ENCODE peak calls at places on chromosomes 2 and 18, in eight cellular contexts. H, X, O, J, W, Q, D and G are unnamed samples.

GRCh38 chr2:135756692-135757091 is 15.0 kb downstream of the UBXN4 start:
- DNase-seq in H (no peak), X (no peak), O (no peak), J (no peak), W (no peak), Q (no peak), D (no peak), G (no peak)

GRCh38 chr2:241496904-241497877 is 11.2 kb downstream of the STK25 start:
- DNase-seq in H (no peak), X (no peak), O (no peak), J (no peak), W (no peak), Q (no peak), D (no peak), G (no peak)

GRCh38 chr2:176830362-176830761 is 382.2 kb upstream of the HNRNPA3 start:
- DNase-seq in H (peak), X (no peak), O (no peak), J (no peak), W (no peak), Q (no peak), D (no peak), G (peak)

GRCh38 chr18:60146220-60146960 is 226.2 kb downstream of the MC4R start:
- DNase-seq in H (no peak), X (no peak), O (no peak), J (no peak), W (no peak), Q (no peak), D (no peak), G (no peak)

GRCh38 chr18:79791141-79791972 is 6.4 kb upstream of the KCNG2 start:
- DNase-seq in H (no peak), X (peak), O (peak), J (peak), W (peak), Q (peak), D (no peak), G (no peak)

GRCh38 chr2:238928520-238929241 is 80.8 kb downstream of the TWIST2 start:
- DNase-seq in H (no peak), X (no peak), O (no peak), J (peak), W (no peak), Q (no peak), D (peak), G (no peak)

GRCh38 chr18:7711495-7711894 is 144.4 kb downstream of the PTPRM start:
- DNase-seq in H (no peak), X (no peak), O (no peak), J (no peak), W (no peak), Q (no peak), D (no peak), G (no peak)

GRCh38 chr2:5365871-5366461 is 326.2 kb upstream of the SOX11 start:
- DNase-seq in H (peak), X (peak), O (peak), J (peak), W (peak), Q (no peak), D (no peak), G (peak)

GRCh38 chr2:171923206-171923605 is 945 bp downstream of the HAT1 start:
- DNase-seq in H (no peak), X (peak), O (no peak), J (no peak), W (peak), Q (no peak), D (no peak), G (peak)

GRCh38 chr2:43943809-43944452 is 51.9 kb downstream of the LRPPRC start:
- DNase-seq in H (no peak), X (no peak), O (no peak), J (no peak), W (peak), Q (no peak), D (no peak), G (no peak)

GRCh38 chr2:17296676-17297075 is 221.6 kb downstream of the RAD51AP2 start:
- DNase-seq in H (no peak), X (no peak), O (no peak), J (no peak), W (no peak), Q (no peak), D (no peak), G (no peak)

GRCh38 chr2:69436937-69437750 is at the start of gene NFU1:
- DNase-seq in H (peak), X (peak), O (peak), J (peak), W (peak), Q (peak), D (peak), G (peak)

GRCh38 chr2:63424329-63425078 is 163.8 kb downstream of the WDPCP start:
- DNase-seq in H (peak), X (peak), O (no peak), J (no peak), W (peak), Q (no peak), D (peak), G (no peak)

GRCh38 chr18:35968278-35968880 is 4.1 kb upstream of the RMP24 start:
- DNase-seq in H (no peak), X (no peak), O (no peak), J (no peak), W (no peak), Q (no peak), D (no peak), G (no peak)

GRCh38 chr18:45664824-45665763 is 49.8 kb downstream of the SLC14A2 start:
- DNase-seq in H (peak), X (peak), O (peak), J (peak), W (peak), Q (no peak), D (no peak), G (peak)

GRCh38 chr2:213199871-213200270 is 48.5 kb upstream of the IKZF2 start:
- DNase-seq in H (no peak), X (peak), O (no peak), J (no peak), W (peak), Q (no peak), D (no peak), G (no peak)

GRCh38 chr2:234691968-234692955 is 195.4 kb upstream of the ARL4C start:
- DNase-seq in H (no peak), X (no peak), O (no peak), J (no peak), W (no peak), Q (no peak), D (no peak), G (no peak)

GRCh38 chr2:215460682-215461081 is 24.8 kb upstream of the FN1 start:
- DNase-seq in H (no peak), X (peak), O (no peak), J (no peak), W (peak), Q (peak), D (no peak), G (no peak)

GRCh38 chr2:35788543-35788942 is 567.0 kb upstream of the CRIM1 start:
- DNase-seq in H (no peak), X (no peak), O (no peak), J (no peak), W (no peak), Q (no peak), D (peak), G (no peak)

GRCh38 chr18:3380384-3380961 is 69.5 kb upstream of the TGIF1 start:
- DNase-seq in H (peak), X (peak), O (no peak), J (no peak), W (peak), Q (no peak), D (no peak), G (peak)

GRCh38 chr18:12996661-12997292 is 5.6 kb downstream of the CEP192 start:
- DNase-seq in H (no peak), X (no peak), O (no peak), J (no peak), W (no peak), Q (no peak), D (no peak), G (no peak)

GRCh38 chr18:56873441-56874140 is 222.4 kb downstream of the WDR7 start:
- DNase-seq in H (peak), X (peak), O (no peak), J (no peak), W (no peak), Q (no peak), D (no peak), G (no peak)

GRCh38 chr2:239824866-239825704 is 200.1 kb downstream of the NDUFA10 start:
- DNase-seq in H (no peak), X (no peak), O (peak), J (no peak), W (no peak), Q (no peak), D (no peak), G (no peak)

GRCh38 chr2:226154610-226155009 is 645.0 kb downstream of the IRS1 start:
- DNase-seq in H (no peak), X (no peak), O (no peak), J (no peak), W (no peak), Q (no peak), D (no peak), G (no peak)

GRCh38 chr2:40281021-40281940 is 170.6 kb downstream of the SLC8A1 start:
- DNase-seq in H (no peak), X (peak), O (no peak), J (peak), W (peak), Q (peak), D (no peak), G (no peak)

GRCh38 chr2:217451634-217452033 is 551.2 kb downstream of the TNS1 start:
- DNase-seq in H (peak), X (peak), O (no peak), J (no peak), W (peak), Q (peak), D (no peak), G (peak)

GRCh38 chr2:20465716-20466391 is 19.0 kb downstream of the RHOB start:
- DNase-seq in H (no peak), X (no peak), O (peak), J (no peak), W (no peak), Q (no peak), D (peak), G (no peak)

GRCh38 chr2:190800528-190800927 is 80.1 kb upstream of the GLS start:
- DNase-seq in H (no peak), X (no peak), O (no peak), J (no peak), W (peak), Q (no peak), D (no peak), G (no peak)

GRCh38 chr2:175690113-175690716 is 311.9 kb downstream of the LNPK start:
- DNase-seq in H (peak), X (peak), O (no peak), J (no peak), W (peak), Q (peak), D (no peak), G (peak)

GRCh38 chr2:64922482-64923384 is 66.5 kb upstream of the SLC1A4 start:
- DNase-seq in H (no peak), X (no peak), O (no peak), J (no peak), W (no peak), Q (no peak), D (no peak), G (no peak)
- TF ChIP-seq CTCF in H (no peak), X (no peak), O (no peak), J (no peak), W (no peak), Q (no peak), D (no peak), G (no peak)

GRCh38 chr18:74289946-74290478 is 1.8 kb downstream of the CYB5A start:
- DNase-seq in H (no peak), X (no peak), O (no peak), J (no peak), W (no peak), Q (no peak), D (no peak), G (no peak)

GRCh38 chr18:74292541-74292858 is 737 bp upstream of the CYB5A start:
- DNase-seq in H (no peak), X (no peak), O (no peak), J (no peak), W (no peak), Q (no peak), D (no peak), G (no peak)

GRCh38 chr18:74290831-74291770 is 662 bp downstream of the CYB5A start:
- DNase-seq in H (peak), X (peak), O (no peak), J (peak), W (no peak), Q (no peak), D (no peak), G (peak)

GRCh38 chr18:74294526-74294925 is 2.8 kb upstream of the CYB5A start:
- DNase-seq in H (no peak), X (peak), O (no peak), J (no peak), W (no peak), Q (no peak), D (no peak), G (no peak)

GRCh38 chr18:74291771-74292540 is at the start of gene CYB5A:
- DNase-seq in H (peak), X (peak), O (peak), J (peak), W (peak), Q (peak), D (peak), G (peak)
- TF ChIP-seq CTCF in H (peak), X (no peak), O (no peak), J (no peak), W (no peak), Q (peak), D (peak), G (no peak)

GRCh38 chr2:205390866-205391265 is 291.4 kb upstream of the NRP2 start:
- DNase-seq in H (no peak), X (no peak), O (no peak), J (no peak), W (peak), Q (no peak), D (no peak), G (no peak)
- TF ChIP-seq CTCF in H (no peak), X (no peak), O (no peak), J (no peak), W (no peak), Q (no peak), D (no peak), G (no peak)

DNA sequence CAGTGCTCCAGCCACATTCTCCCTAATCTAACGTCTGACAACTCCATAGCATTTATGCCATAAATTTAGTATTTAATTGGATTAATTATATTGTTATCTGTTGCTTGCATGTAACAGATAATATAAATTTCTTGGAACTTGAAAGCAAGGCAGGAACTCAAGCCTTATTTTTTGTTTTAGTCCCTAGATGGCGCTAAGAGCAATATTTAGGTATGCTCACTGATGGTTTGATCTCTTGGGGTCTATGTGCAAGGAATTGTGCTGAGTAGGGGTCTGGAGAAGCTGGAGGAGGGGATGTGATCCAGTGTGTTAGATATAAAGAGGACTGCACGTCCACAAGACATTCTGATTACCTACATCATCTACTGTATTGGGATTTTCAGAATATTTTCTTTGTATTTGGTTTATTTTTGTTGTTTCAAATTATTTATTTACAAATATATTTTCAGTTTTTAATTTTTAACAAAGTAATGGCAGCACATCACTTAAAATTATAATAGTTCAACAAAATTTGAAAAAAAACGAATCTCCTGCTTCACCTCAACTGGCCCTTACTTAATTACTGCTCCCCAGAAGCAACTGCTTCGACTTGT is 32.8 kb downstream of the KATNAL2 start:
- DNase-seq in H (no peak), X (peak), O (no peak), J (no peak), W (no peak), Q (no peak), D (no peak), G (no peak)
- TF ChIP-seq CTCF in H (peak), X (peak), O (no peak), J (peak), W (peak), Q (peak), D (peak), G (peak)

GRCh38 chr2:33442528-33443069 is 33.9 kb upstream of the RASGRP3 start:
- DNase-seq in H (no peak), X (peak), O (no peak), J (no peak), W (no peak), Q (no peak), D (no peak), G (no peak)

GRCh38 chr2:33443272-33443829 is 33.1 kb upstream of the RASGRP3 start:
- DNase-seq in H (no peak), X (peak), O (no peak), J (no peak), W (peak), Q (no peak), D (no peak), G (no peak)

GRCh38 chr2:33444961-33445360 is 31.5 kb upstream of the RASGRP3 start:
- DNase-seq in H (no peak), X (no peak), O (no peak), J (no peak), W (no peak), Q (no peak), D (no peak), G (no peak)

GRCh38 chr2:33437815-33438214 is 38.6 kb upstream of the RASGRP3 start:
- DNase-seq in H (no peak), X (no peak), O (no peak), J (no peak), W (no peak), Q (no peak), D (no peak), G (no peak)

GRCh38 chr2:33441235-33441810 is 35.1 kb upstream of the RASGRP3 start:
- DNase-seq in H (peak), X (peak), O (no peak), J (peak), W (peak), Q (no peak), D (no peak), G (peak)
- TF ChIP-seq CTCF in H (peak), X (peak), O (no peak), J (peak), W (peak), Q (peak), D (peak), G (peak)

DNA sequence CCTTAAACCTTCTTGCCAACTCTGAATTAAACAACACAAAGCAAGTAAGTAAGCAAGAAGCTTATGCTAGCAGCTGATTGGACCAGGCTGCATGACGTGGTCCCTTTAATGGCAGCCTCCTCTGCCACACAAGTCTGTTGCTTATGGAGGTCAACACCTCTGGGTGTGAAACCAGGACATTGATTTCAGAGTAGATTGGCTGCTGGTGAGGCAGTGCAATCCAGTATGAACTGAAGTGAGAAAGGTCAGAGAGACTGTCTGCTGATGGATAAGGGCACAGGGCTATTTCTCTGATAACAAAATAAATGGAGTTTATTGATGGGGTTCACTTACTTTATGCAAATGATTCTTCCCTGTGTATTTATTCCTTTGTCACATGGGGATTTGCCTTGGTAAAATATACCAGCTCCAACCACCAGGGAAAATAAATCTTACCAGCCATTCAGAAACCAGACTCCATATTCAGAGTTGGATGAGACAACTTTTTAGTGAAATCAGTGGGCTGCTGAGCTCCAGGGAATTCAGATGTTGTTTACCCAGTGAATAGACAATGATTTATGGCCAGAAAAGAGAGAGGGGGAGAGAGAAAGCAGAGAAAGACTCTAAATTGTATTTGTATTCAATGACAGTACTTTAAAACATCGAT is 112.3 kb upstream of the NCKAP5 start:
- DNase-seq in H (no peak), X (no peak), O (no peak), J (no peak), W (no peak), Q (no peak), D (no peak), G (no peak)
- TF ChIP-seq CTCF in H (no peak), X (no peak), O (no peak), J (no peak), W (no peak), Q (peak), D (peak), G (no peak)